ENCODE peak calls at places on chromosomes 11 and 22, in seven cellular contexts. One of them, this sample, is unnamed. For H3K4me1, the result is how much of the 10 kb centered on the place peaks cover.

GRCh38 chr11:66680966-66681645 is 3.4 kb upstream of the RBM4B start:
- DNase-seq in mesendoderm: no peak
- DNase-seq in OCI-LY7: no peak
- DNase-seq in transverse colon: no peak
- DNase-seq in GM23248: no peak
- DNase-seq in SJSA1: no peak
- DNase-seq in mesenchymal stem cell: no peak
- DNase-seq in this sample: no peak

GRCh38 chr11:62922653-62923371 is 1.6 kb upstream of the CHRM1 start:
- DNase-seq in OCI-LY7: peak
- DNase-seq in transverse colon: no peak
- DNase-seq in mesenchymal stem cell: no peak
- DNase-seq in mesendoderm: peak
- DNase-seq in GM23248: peak
- DNase-seq in SJSA1: no peak
- DNase-seq in this sample: no peak

GRCh38 chr22:40855104-40855959 is 1.1 kb downstream of the ST13 start:
- DNase-seq in SJSA1: no peak
- DNase-seq in GM23248: peak
- DNase-seq in mesenchymal stem cell: peak
- DNase-seq in transverse colon: no peak
- DNase-seq in mesendoderm: no peak
- DNase-seq in OCI-LY7: no peak
- DNase-seq in this sample: no peak

GRCh38 chr11:96257972-96258951 is 84.7 kb downstream of the MAML2 start:
- DNase-seq in transverse colon: no peak
- DNase-seq in OCI-LY7: peak
- DNase-seq in mesenchymal stem cell: peak
- DNase-seq in mesendoderm: no peak
- DNase-seq in GM23248: peak
- DNase-seq in SJSA1: no peak
- DNase-seq in this sample: no peak

GRCh38 chr11:1532606-1533341 is 39.3 kb downstream of the DUSP8 start:
- DNase-seq in mesenchymal stem cell: no peak
- DNase-seq in SJSA1: no peak
- DNase-seq in OCI-LY7: no peak
- DNase-seq in mesendoderm: no peak
- DNase-seq in GM23248: peak
- DNase-seq in transverse colon: no peak
- DNase-seq in this sample: no peak

GRCh38 chr11:71395010-71395560 is 53.1 kb downstream of the DHCR7 start:
- DNase-seq in transverse colon: no peak
- DNase-seq in SJSA1: no peak
- DNase-seq in mesendoderm: no peak
- DNase-seq in mesenchymal stem cell: no peak
- DNase-seq in GM23248: no peak
- DNase-seq in OCI-LY7: no peak
- DNase-seq in this sample: no peak

GRCh38 chr11:79174045-79175008 is 266.5 kb downstream of the TENM4 start:
- DNase-seq in transverse colon: no peak
- DNase-seq in GM23248: no peak
- DNase-seq in SJSA1: no peak
- DNase-seq in OCI-LY7: no peak
- DNase-seq in mesendoderm: peak
- DNase-seq in mesenchymal stem cell: peak
- DNase-seq in this sample: no peak

GRCh38 chr11:26158251-26158650 is 173.7 kb upstream of the ANO3 start:
- DNase-seq in OCI-LY7: no peak
- DNase-seq in mesenchymal stem cell: no peak
- DNase-seq in transverse colon: no peak
- DNase-seq in GM23248: no peak
- DNase-seq in mesendoderm: no peak
- DNase-seq in SJSA1: no peak
- DNase-seq in this sample: no peak

GRCh38 chr22:29606320-29606719 is 2.9 kb downstream of the NF2 start:
- DNase-seq in mesendoderm: peak
- DNase-seq in OCI-LY7: no peak
- DNase-seq in SJSA1: no peak
- DNase-seq in GM23248: no peak
- DNase-seq in mesenchymal stem cell: no peak
- DNase-seq in transverse colon: no peak
- DNase-seq in this sample: no peak

GRCh38 chr11:68341557-68342458 is 29.4 kb downstream of the LRP5 start:
- DNase-seq in GM23248: no peak
- DNase-seq in transverse colon: no peak
- DNase-seq in mesendoderm: peak
- DNase-seq in OCI-LY7: no peak
- DNase-seq in mesenchymal stem cell: peak
- DNase-seq in SJSA1: peak
- DNase-seq in this sample: no peak

GRCh38 chr22:28949788-28950187 is 66.4 kb downstream of the ZNRF3 start:
- DNase-seq in GM23248: peak
- DNase-seq in mesenchymal stem cell: no peak
- DNase-seq in mesendoderm: no peak
- DNase-seq in OCI-LY7: no peak
- DNase-seq in SJSA1: no peak
- DNase-seq in transverse colon: no peak
- DNase-seq in this sample: no peak

GRCh38 chr22:45608763-45609180 is 62.9 kb upstream of the ATXN10 start:
- DNase-seq in mesendoderm: no peak
- DNase-seq in GM23248: peak
- DNase-seq in SJSA1: peak
- DNase-seq in mesenchymal stem cell: peak
- DNase-seq in transverse colon: no peak
- DNase-seq in OCI-LY7: no peak
- DNase-seq in this sample: no peak

GRCh38 chr11:36591433-36591832 is 2.9 kb upstream of the IFTAP start:
- DNase-seq in OCI-LY7: no peak
- DNase-seq in SJSA1: no peak
- DNase-seq in mesendoderm: no peak
- DNase-seq in mesenchymal stem cell: no peak
- DNase-seq in GM23248: no peak
- DNase-seq in transverse colon: no peak
- DNase-seq in this sample: no peak

GRCh38 chr11:68099057-68099456 is 22.1 kb downstream of the CHKA start:
- DNase-seq in SJSA1: no peak
- DNase-seq in GM23248: no peak
- DNase-seq in transverse colon: no peak
- DNase-seq in mesenchymal stem cell: no peak
- DNase-seq in OCI-LY7: peak
- DNase-seq in mesendoderm: no peak
- DNase-seq in this sample: no peak

GRCh38 chr22:24796860-24797259 is 9.2 kb upstream of the SGSM1 start:
- DNase-seq in transverse colon: no peak
- DNase-seq in OCI-LY7: no peak
- DNase-seq in mesendoderm: no peak
- DNase-seq in GM23248: no peak
- DNase-seq in SJSA1: no peak
- DNase-seq in mesenchymal stem cell: no peak
- DNase-seq in this sample: no peak

GRCh38 chr11:111183706-111184105 is 61.8 kb upstream of the POU2AF2 start:
- DNase-seq in GM23248: peak
- DNase-seq in mesenchymal stem cell: no peak
- DNase-seq in mesendoderm: peak
- DNase-seq in SJSA1: no peak
- DNase-seq in OCI-LY7: no peak
- DNase-seq in transverse colon: no peak
- DNase-seq in this sample: no peak

GRCh38 chr11:58731819-58732218 is at the start of gene GLYAT:
- DNase-seq in OCI-LY7: no peak
- DNase-seq in mesendoderm: no peak
- DNase-seq in mesenchymal stem cell: no peak
- DNase-seq in SJSA1: no peak
- DNase-seq in transverse colon: no peak
- DNase-seq in GM23248: no peak
- DNase-seq in this sample: no peak

DNA sequence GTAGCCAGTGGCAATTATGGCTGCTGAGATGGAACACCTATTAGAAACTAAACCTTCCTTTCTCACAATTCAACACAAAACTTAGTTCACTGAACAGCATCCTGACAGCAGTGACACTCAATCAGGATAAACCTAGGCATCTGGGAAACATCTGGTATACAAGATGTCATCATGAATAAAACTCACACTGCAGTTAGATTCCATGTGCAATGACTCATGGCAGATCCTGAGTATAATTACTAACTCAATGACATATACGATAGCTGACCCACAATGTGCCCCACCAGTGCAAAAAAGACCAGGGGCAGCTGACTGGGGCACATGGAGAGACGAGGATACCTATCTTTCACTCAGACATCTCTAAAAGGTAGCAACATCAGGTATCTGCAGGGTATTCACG is 17.7 kb downstream of the RBFOX2 start:
- DNase-seq in GM23248: peak
- DNase-seq in mesendoderm: no peak
- DNase-seq in mesenchymal stem cell: peak
- DNase-seq in SJSA1: no peak
- DNase-seq in OCI-LY7: no peak
- DNase-seq in transverse colon: no peak
- DNase-seq in this sample: no peak
- H3K4me3 ChIP-seq in GM23248: no peak
- H3K4me3 ChIP-seq in mesendoderm: no peak
- H3K4me3 ChIP-seq in mesenchymal stem cell: no peak
- H3K4me3 ChIP-seq in SJSA1: no peak
- H3K4me3 ChIP-seq in OCI-LY7: no peak
- H3K4me3 ChIP-seq in transverse colon: no peak
- H3K4me3 ChIP-seq in this sample: no peak

GRCh38 chr22:47148510-47148909 is 386.1 kb downstream of the TBC1D22A start:
- DNase-seq in mesendoderm: no peak
- DNase-seq in OCI-LY7: no peak
- DNase-seq in mesenchymal stem cell: no peak
- DNase-seq in SJSA1: no peak
- DNase-seq in transverse colon: no peak
- DNase-seq in GM23248: no peak
- DNase-seq in this sample: no peak

GRCh38 chr22:47147572-47147971 is 385.1 kb downstream of the TBC1D22A start:
- DNase-seq in OCI-LY7: no peak
- DNase-seq in SJSA1: no peak
- DNase-seq in transverse colon: no peak
- DNase-seq in mesendoderm: no peak
- DNase-seq in GM23248: no peak
- DNase-seq in mesenchymal stem cell: no peak
- DNase-seq in this sample: no peak

GRCh38 chr22:47150426-47150825 is 388.0 kb downstream of the TBC1D22A start:
- DNase-seq in transverse colon: no peak
- DNase-seq in mesenchymal stem cell: no peak
- DNase-seq in SJSA1: no peak
- DNase-seq in GM23248: no peak
- DNase-seq in mesendoderm: no peak
- DNase-seq in OCI-LY7: no peak
- DNase-seq in this sample: no peak

GRCh38 chr22:47149976-47150375 is 387.5 kb downstream of the TBC1D22A start:
- DNase-seq in GM23248: no peak
- DNase-seq in transverse colon: no peak
- DNase-seq in mesenchymal stem cell: no peak
- DNase-seq in mesendoderm: no peak
- DNase-seq in SJSA1: no peak
- DNase-seq in OCI-LY7: no peak
- DNase-seq in this sample: no peak

DNA sequence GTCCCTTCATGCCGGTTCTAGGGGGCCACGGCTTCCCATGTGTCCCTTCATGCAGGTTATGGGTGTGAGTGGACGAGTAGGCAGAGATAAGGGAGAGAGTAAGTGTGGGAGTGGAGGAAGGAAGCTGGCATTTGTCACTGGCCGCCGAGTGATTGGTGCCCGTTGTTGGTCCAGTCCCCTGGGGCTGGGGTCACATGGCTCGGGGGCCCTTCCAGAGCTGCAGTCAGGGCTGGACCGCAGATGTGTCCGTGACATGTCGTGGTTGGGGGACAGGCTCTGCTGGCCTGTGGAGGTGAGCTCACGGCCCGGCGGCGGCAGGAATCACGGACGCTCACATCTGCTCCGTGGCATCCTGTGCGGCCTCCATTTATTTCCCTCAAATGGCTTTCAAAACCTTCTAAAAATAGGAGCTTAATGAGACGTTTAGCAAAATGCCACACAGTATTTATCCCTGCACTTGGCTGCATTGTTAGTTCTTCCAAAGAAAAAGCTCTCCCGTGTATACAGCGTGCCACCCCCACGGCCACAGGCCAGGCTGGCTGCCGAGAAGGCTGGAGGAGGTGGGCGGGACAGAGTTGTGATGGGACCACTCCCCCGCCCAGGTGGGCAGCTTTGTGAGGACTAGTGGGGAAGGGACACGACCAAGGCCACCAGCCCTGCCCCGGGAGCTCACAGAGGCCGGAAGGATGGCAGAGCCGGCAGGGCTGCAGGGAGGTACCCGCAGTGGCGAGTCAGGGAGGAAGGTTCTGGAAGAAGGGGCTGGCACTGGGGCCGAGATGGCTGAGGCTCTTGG is 386.7 kb downstream of the TBC1D22A start:
- DNase-seq in mesendoderm: no peak
- DNase-seq in SJSA1: no peak
- DNase-seq in transverse colon: no peak
- DNase-seq in mesenchymal stem cell: no peak
- DNase-seq in OCI-LY7: no peak
- DNase-seq in GM23248: no peak
- DNase-seq in this sample: no peak
- H3K4me1 ChIP-seq in mesendoderm: under half
- H3K4me1 ChIP-seq in SJSA1: under half
- H3K4me1 ChIP-seq in transverse colon: under half
- H3K4me1 ChIP-seq in mesenchymal stem cell: under half
- H3K4me1 ChIP-seq in OCI-LY7: under half
- H3K4me1 ChIP-seq in GM23248: under half
- H3K4me1 ChIP-seq in this sample: under half

GRCh38 chr11:73242291-73243092 is 24.4 kb downstream of the P2RY2 start:
- DNase-seq in GM23248: peak
- DNase-seq in OCI-LY7: peak
- DNase-seq in mesendoderm: peak
- DNase-seq in transverse colon: peak
- DNase-seq in mesenchymal stem cell: peak
- DNase-seq in SJSA1: peak
- DNase-seq in this sample: peak
- H3K4me3 ChIP-seq in GM23248: no peak
- H3K4me3 ChIP-seq in OCI-LY7: peak
- H3K4me3 ChIP-seq in mesendoderm: peak
- H3K4me3 ChIP-seq in transverse colon: no peak
- H3K4me3 ChIP-seq in mesenchymal stem cell: no peak
- H3K4me3 ChIP-seq in SJSA1: no peak
- H3K4me3 ChIP-seq in this sample: peak

DNA sequence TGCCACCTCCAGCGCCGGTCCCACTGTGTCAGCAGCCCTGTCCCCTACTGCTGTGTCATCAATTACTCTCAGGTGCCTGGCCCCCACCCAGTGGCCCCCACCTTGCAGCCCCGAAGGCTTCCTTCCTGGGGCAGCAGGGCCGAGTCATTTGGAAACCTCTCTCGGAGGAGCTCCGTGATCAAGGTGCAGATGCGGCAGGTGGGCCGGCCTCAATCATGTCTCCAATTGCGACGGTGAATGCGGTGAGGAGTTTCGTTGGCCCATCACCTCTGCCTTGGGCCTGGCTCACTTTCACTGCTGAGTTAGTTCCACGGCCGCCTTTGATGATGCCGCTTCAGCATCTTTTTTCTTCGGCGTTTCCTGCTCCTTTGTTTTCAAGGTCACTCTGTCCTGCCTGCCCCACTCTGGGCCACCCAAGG is 11.3 kb upstream of the CXCR5 start:
- DNase-seq in mesenchymal stem cell: no peak
- DNase-seq in SJSA1: no peak
- DNase-seq in mesendoderm: no peak
- DNase-seq in transverse colon: peak
- DNase-seq in GM23248: no peak
- DNase-seq in OCI-LY7: no peak
- DNase-seq in this sample: no peak
- H3K4me1 ChIP-seq in mesenchymal stem cell: under half
- H3K4me1 ChIP-seq in SJSA1: under half
- H3K4me1 ChIP-seq in mesendoderm: under half
- H3K4me1 ChIP-seq in transverse colon: under half
- H3K4me1 ChIP-seq in GM23248: under half
- H3K4me1 ChIP-seq in OCI-LY7: half or more
- H3K4me1 ChIP-seq in this sample: under half